ENCODE peak calls at places on chromosomes 2 and 18, in seven cellular contexts. One of them, this sample, is unnamed.

GRCh38 chr2:5473596-5473995 is 218.6 kb upstream of the SOX11 start:
- DNase-seq in PC-3: no peak
- DNase-seq in CD8-positive, alpha-beta T cell: no peak
- DNase-seq in kidney: no peak
- DNase-seq in prostate gland: no peak
- DNase-seq in aorta: no peak
- DNase-seq in upper lobe of right lung: no peak
- DNase-seq in this sample: no peak

GRCh38 chr2:226881287-226881686 is 45.4 kb downstream of the RHBDD1 start:
- DNase-seq in PC-3: no peak
- DNase-seq in CD8-positive, alpha-beta T cell: no peak
- DNase-seq in kidney: no peak
- DNase-seq in prostate gland: no peak
- DNase-seq in aorta: no peak
- DNase-seq in upper lobe of right lung: no peak
- DNase-seq in this sample: no peak

GRCh38 chr2:219309278-219309677 is at the start of gene PTPRN:
- DNase-seq in PC-3: no peak
- DNase-seq in CD8-positive, alpha-beta T cell: peak
- DNase-seq in kidney: no peak
- DNase-seq in prostate gland: no peak
- DNase-seq in aorta: no peak
- DNase-seq in upper lobe of right lung: peak
- DNase-seq in this sample: no peak

GRCh38 chr18:66872277-66872676 is 268.4 kb upstream of the CDH19 start:
- DNase-seq in PC-3: peak
- DNase-seq in CD8-positive, alpha-beta T cell: no peak
- DNase-seq in kidney: no peak
- DNase-seq in prostate gland: no peak
- DNase-seq in aorta: no peak
- DNase-seq in upper lobe of right lung: no peak
- DNase-seq in this sample: no peak

GRCh38 chr2:85889648-85890281 is 975 bp upstream of the ST3GAL5 start:
- DNase-seq in PC-3: no peak
- DNase-seq in CD8-positive, alpha-beta T cell: no peak
- DNase-seq in kidney: peak
- DNase-seq in prostate gland: no peak
- DNase-seq in aorta: peak
- DNase-seq in upper lobe of right lung: peak
- DNase-seq in this sample: peak

GRCh38 chr2:84815146-84815545 is 65.7 kb downstream of the TRABD2A start:
- DNase-seq in PC-3: no peak
- DNase-seq in CD8-positive, alpha-beta T cell: no peak
- DNase-seq in kidney: no peak
- DNase-seq in prostate gland: no peak
- DNase-seq in aorta: no peak
- DNase-seq in upper lobe of right lung: no peak
- DNase-seq in this sample: no peak

GRCh38 chr2:241861264-241861663 is 2.6 kb upstream of the PDCD1 start:
- DNase-seq in PC-3: no peak
- DNase-seq in CD8-positive, alpha-beta T cell: no peak
- DNase-seq in kidney: no peak
- DNase-seq in prostate gland: no peak
- DNase-seq in aorta: no peak
- DNase-seq in upper lobe of right lung: no peak
- DNase-seq in this sample: no peak

GRCh38 chr2:63537306-63537705 is 51.0 kb downstream of the WDPCP start:
- DNase-seq in PC-3: peak
- DNase-seq in CD8-positive, alpha-beta T cell: no peak
- DNase-seq in kidney: no peak
- DNase-seq in prostate gland: no peak
- DNase-seq in aorta: no peak
- DNase-seq in upper lobe of right lung: no peak
- DNase-seq in this sample: no peak

GRCh38 chr2:169073972-169074751 is 4.8 kb downstream of the DHRS9 start:
- DNase-seq in PC-3: peak
- DNase-seq in CD8-positive, alpha-beta T cell: no peak
- DNase-seq in kidney: no peak
- DNase-seq in prostate gland: no peak
- DNase-seq in aorta: no peak
- DNase-seq in upper lobe of right lung: no peak
- DNase-seq in this sample: no peak

GRCh38 chr2:19796036-19796703 is 105.6 kb downstream of the TTC32 start:
- DNase-seq in PC-3: no peak
- DNase-seq in CD8-positive, alpha-beta T cell: no peak
- DNase-seq in kidney: no peak
- DNase-seq in prostate gland: no peak
- DNase-seq in aorta: no peak
- DNase-seq in upper lobe of right lung: no peak
- DNase-seq in this sample: no peak

GRCh38 chr2:673016-673415 is 4.2 kb downstream of the TMEM18 start:
- DNase-seq in PC-3: no peak
- DNase-seq in CD8-positive, alpha-beta T cell: no peak
- DNase-seq in kidney: no peak
- DNase-seq in prostate gland: no peak
- DNase-seq in aorta: no peak
- DNase-seq in upper lobe of right lung: no peak
- DNase-seq in this sample: no peak

GRCh38 chr2:151478011-151478410 is 68.3 kb downstream of the RIF1 start:
- DNase-seq in PC-3: peak
- DNase-seq in CD8-positive, alpha-beta T cell: no peak
- DNase-seq in kidney: no peak
- DNase-seq in prostate gland: no peak
- DNase-seq in aorta: no peak
- DNase-seq in upper lobe of right lung: no peak
- DNase-seq in this sample: no peak

GRCh38 chr2:234463626-234464290 is 33.1 kb downstream of the ARL4C start:
- DNase-seq in PC-3: peak
- DNase-seq in CD8-positive, alpha-beta T cell: peak
- DNase-seq in kidney: no peak
- DNase-seq in prostate gland: peak
- DNase-seq in aorta: no peak
- DNase-seq in upper lobe of right lung: no peak
- DNase-seq in this sample: peak
- H3K27ac ChIP-seq in PC-3: peak
- H3K27ac ChIP-seq in CD8-positive, alpha-beta T cell: peak
- H3K27ac ChIP-seq in kidney: no peak
- H3K27ac ChIP-seq in prostate gland: no peak
- H3K27ac ChIP-seq in aorta: no peak
- H3K27ac ChIP-seq in upper lobe of right lung: peak
- H3K27ac ChIP-seq in this sample: no peak

DNA sequence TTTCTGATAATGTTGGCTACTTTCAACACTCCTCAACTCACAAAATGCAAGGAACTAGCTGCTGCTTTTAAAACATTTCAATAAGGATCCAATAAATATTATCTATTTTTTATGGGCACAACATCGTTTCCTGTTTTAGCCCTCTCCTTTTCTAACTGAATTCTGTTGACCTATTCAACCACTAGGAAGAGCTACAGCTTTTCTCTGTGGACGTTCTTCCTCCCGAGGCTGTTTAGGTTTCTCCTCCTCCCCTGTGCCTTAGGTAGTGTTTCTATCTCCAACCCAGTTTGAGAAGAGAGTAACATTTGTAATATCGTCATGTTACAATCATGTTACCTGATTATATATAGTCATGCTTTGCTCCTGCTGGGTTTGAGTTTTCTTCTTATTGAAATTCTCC is 91.3 kb upstream of the ITGB6 start:
- DNase-seq in PC-3: no peak
- DNase-seq in CD8-positive, alpha-beta T cell: no peak
- DNase-seq in kidney: no peak
- DNase-seq in prostate gland: no peak
- DNase-seq in aorta: no peak
- DNase-seq in upper lobe of right lung: no peak
- DNase-seq in this sample: no peak
- H3K27ac ChIP-seq in PC-3: no peak
- H3K27ac ChIP-seq in CD8-positive, alpha-beta T cell: no peak
- H3K27ac ChIP-seq in kidney: no peak
- H3K27ac ChIP-seq in prostate gland: no peak
- H3K27ac ChIP-seq in aorta: no peak
- H3K27ac ChIP-seq in upper lobe of right lung: no peak
- H3K27ac ChIP-seq in this sample: no peak

GRCh38 chr2:165277860-165278656 is 38.8 kb downstream of the SCN2A start:
- DNase-seq in PC-3: no peak
- DNase-seq in CD8-positive, alpha-beta T cell: no peak
- DNase-seq in kidney: no peak
- DNase-seq in prostate gland: no peak
- DNase-seq in aorta: no peak
- DNase-seq in upper lobe of right lung: no peak
- DNase-seq in this sample: no peak
- H3K27ac ChIP-seq in PC-3: no peak
- H3K27ac ChIP-seq in CD8-positive, alpha-beta T cell: no peak
- H3K27ac ChIP-seq in kidney: no peak
- H3K27ac ChIP-seq in prostate gland: no peak
- H3K27ac ChIP-seq in aorta: no peak
- H3K27ac ChIP-seq in upper lobe of right lung: no peak
- H3K27ac ChIP-seq in this sample: no peak

DNA sequence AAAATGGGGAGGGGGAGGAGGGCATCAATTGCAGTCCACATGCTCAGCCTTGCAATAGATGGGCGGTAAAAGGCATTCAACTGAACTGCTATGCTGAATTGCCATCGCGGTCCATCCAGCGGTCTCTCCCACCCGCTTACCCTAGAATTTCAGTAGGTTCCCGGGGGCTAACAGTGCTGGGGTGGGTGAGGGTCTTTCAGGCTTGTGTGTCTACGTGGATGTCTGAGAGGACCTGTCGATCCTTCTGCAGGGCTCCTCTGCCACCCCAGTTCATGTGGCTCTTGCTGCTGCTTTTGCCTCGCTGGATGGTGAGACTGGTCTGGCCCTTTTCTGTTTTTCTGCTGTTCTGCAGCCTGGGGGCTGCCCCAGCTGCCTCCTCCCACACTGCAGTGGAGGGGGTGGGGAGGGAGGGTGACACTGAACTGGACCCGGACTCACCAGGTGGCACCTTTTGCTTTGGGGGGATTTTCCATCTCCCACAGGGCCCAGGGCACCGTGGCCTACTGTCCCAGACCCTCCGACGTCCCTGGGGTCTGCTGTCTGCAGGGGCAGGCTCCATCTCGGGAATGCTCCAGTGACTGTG is 14.1 kb downstream of the ACKR3 start:
- DNase-seq in PC-3: no peak
- DNase-seq in CD8-positive, alpha-beta T cell: no peak
- DNase-seq in kidney: no peak
- DNase-seq in prostate gland: no peak
- DNase-seq in aorta: no peak
- DNase-seq in upper lobe of right lung: no peak
- DNase-seq in this sample: no peak
- H3K27ac ChIP-seq in PC-3: no peak
- H3K27ac ChIP-seq in CD8-positive, alpha-beta T cell: no peak
- H3K27ac ChIP-seq in kidney: no peak
- H3K27ac ChIP-seq in prostate gland: no peak
- H3K27ac ChIP-seq in aorta: no peak
- H3K27ac ChIP-seq in upper lobe of right lung: no peak
- H3K27ac ChIP-seq in this sample: no peak

DNA sequence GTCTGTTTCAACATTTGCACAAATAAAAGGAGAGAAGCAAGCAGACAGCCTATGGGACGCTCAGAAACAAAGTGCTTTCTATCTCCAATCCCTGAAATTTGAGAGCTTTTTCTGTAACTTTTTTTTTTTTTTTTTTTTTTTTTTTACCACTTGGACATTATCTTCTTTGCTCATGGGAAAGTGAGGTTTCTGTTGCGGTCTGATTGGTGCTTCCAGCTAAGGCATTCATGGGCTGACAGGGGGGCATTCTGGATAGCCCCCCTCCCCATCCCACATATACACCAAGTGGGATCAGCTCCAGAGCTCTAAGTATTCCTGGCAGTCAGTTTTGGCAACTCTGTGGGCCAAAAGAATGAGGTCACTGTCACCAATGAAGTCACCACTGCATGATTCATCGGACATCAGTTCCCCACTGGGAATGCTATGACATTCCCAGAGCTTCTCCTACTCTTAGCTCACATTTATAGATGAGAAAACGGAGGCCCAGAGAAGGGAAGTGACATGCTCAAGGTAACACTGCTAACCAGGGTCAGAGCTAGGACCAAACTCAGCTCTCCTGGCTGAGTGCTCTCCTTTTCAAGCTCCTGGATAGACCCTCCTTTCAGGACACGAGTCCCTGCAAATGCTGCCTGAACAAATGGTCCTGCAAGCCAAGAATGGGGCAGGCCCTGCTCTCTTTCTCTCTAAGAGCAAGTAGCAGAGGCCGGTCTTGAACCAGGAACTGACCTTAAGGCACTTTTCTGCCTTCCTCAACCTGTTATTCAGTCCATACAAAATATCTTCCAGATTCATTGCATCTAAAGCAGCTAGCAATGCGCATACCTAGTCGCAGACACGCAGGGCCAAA is 61.4 kb downstream of the TMEM247 start:
- DNase-seq in PC-3: peak
- DNase-seq in CD8-positive, alpha-beta T cell: no peak
- DNase-seq in kidney: no peak
- DNase-seq in prostate gland: no peak
- DNase-seq in aorta: no peak
- DNase-seq in upper lobe of right lung: no peak
- DNase-seq in this sample: peak
- H3K27ac ChIP-seq in PC-3: peak
- H3K27ac ChIP-seq in CD8-positive, alpha-beta T cell: peak
- H3K27ac ChIP-seq in kidney: no peak
- H3K27ac ChIP-seq in prostate gland: peak
- H3K27ac ChIP-seq in aorta: no peak
- H3K27ac ChIP-seq in upper lobe of right lung: peak
- H3K27ac ChIP-seq in this sample: peak

DNA sequence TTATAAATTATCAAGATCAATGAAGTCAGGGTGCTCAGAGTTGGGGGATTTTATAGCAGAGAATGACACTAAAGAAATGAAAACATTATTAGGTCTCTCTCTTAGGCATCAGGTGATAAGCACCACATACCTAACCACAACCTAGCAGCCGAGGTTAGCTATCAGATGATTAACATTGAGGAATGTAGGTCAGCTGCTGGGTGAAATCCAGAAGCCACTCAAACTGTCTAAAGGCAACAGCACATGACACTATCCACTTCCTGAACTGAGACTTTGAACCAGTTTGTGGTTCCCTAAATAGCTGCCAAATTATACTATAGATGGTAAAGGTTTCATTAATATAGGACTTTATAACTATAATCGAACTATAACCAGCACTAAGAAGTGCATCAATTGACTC is 4.7 kb downstream of the EPG5 start:
- DNase-seq in PC-3: peak
- DNase-seq in CD8-positive, alpha-beta T cell: peak
- DNase-seq in kidney: no peak
- DNase-seq in prostate gland: no peak
- DNase-seq in aorta: no peak
- DNase-seq in upper lobe of right lung: no peak
- DNase-seq in this sample: peak
- H3K27ac ChIP-seq in PC-3: peak
- H3K27ac ChIP-seq in CD8-positive, alpha-beta T cell: peak
- H3K27ac ChIP-seq in kidney: peak
- H3K27ac ChIP-seq in prostate gland: no peak
- H3K27ac ChIP-seq in aorta: no peak
- H3K27ac ChIP-seq in upper lobe of right lung: peak
- H3K27ac ChIP-seq in this sample: no peak

DNA sequence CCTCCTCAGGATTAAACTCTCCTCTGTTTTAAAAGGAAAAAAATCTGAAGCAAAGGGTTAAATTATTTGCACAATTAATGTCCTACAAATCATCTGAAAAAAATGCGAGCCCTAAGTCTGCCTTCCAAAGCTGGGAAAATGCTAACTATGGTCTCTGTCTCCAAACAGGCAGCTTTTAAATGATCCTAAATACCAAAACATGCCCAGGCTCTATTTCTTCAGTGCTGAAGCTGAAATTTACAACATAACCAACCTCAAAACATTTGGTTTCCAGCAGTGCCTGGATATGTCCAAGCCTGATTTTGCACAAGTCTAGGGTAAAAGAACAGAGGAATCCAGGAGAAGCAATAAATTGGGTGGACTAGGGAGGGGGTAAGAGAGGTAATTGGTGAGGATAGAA is 57.2 kb downstream of the LBH start:
- DNase-seq in PC-3: no peak
- DNase-seq in CD8-positive, alpha-beta T cell: no peak
- DNase-seq in kidney: no peak
- DNase-seq in prostate gland: no peak
- DNase-seq in aorta: no peak
- DNase-seq in upper lobe of right lung: no peak
- DNase-seq in this sample: no peak
- H3K27ac ChIP-seq in PC-3: no peak
- H3K27ac ChIP-seq in CD8-positive, alpha-beta T cell: no peak
- H3K27ac ChIP-seq in kidney: no peak
- H3K27ac ChIP-seq in prostate gland: no peak
- H3K27ac ChIP-seq in aorta: no peak
- H3K27ac ChIP-seq in upper lobe of right lung: no peak
- H3K27ac ChIP-seq in this sample: no peak